ENCODE peak calls at places on chromosome 1, in four cellular contexts. One of them, this sample, is unnamed.

GRCh38 chr1:76891931-76892330 is 24.7 kb downstream of the ST6GALNAC5 start:
- DNase-seq in hepatocyte: no peak
- DNase-seq in ascending aorta: no peak
- DNase-seq in HT1080: no peak
- DNase-seq in this sample: no peak

GRCh38 chr1:24903955-24904730 is 25.9 kb downstream of the RUNX3 start:
- DNase-seq in HT1080: no peak
- DNase-seq in hepatocyte: no peak
- DNase-seq in ascending aorta: no peak
- DNase-seq in this sample: no peak

GRCh38 chr1:15616704-15617172 is 520 bp upstream of the DDI2 start:
- DNase-seq in ascending aorta: no peak
- DNase-seq in hepatocyte: peak
- DNase-seq in HT1080: no peak
- DNase-seq in this sample: no peak

GRCh38 chr1:219701453-219701852 is 88.5 kb upstream of the ZC3H11B start:
- DNase-seq in ascending aorta: no peak
- DNase-seq in HT1080: no peak
- DNase-seq in hepatocyte: no peak
- DNase-seq in this sample: no peak

GRCh38 chr1:101308935-101309333 is 72.1 kb downstream of the S1PR1 start:
- DNase-seq in HT1080: no peak
- DNase-seq in ascending aorta: no peak
- DNase-seq in hepatocyte: no peak
- DNase-seq in this sample: no peak

GRCh38 chr1:25657121-25657521 is 40.5 kb downstream of the MAN1C1 start:
- DNase-seq in HT1080: no peak
- DNase-seq in ascending aorta: no peak
- DNase-seq in hepatocyte: no peak
- DNase-seq in this sample: no peak

GRCh38 chr1:216600730-216601426 is 122.4 kb downstream of the ESRRG start:
- DNase-seq in HT1080: peak
- DNase-seq in ascending aorta: no peak
- DNase-seq in hepatocyte: peak
- DNase-seq in this sample: no peak

GRCh38 chr1:94621392-94621791 is 79.8 kb upstream of the F3 start:
- DNase-seq in hepatocyte: peak
- DNase-seq in ascending aorta: no peak
- DNase-seq in HT1080: peak
- DNase-seq in this sample: no peak

GRCh38 chr1:189658381-189658780 is 819.3 kb downstream of the BRINP3 start:
- DNase-seq in ascending aorta: no peak
- DNase-seq in hepatocyte: no peak
- DNase-seq in HT1080: peak
- DNase-seq in this sample: no peak

GRCh38 chr1:80217377-80217986 is 1211.0 kb upstream of the ADGRL4 start:
- DNase-seq in hepatocyte: peak
- DNase-seq in HT1080: peak
- DNase-seq in ascending aorta: no peak
- DNase-seq in this sample: no peak

GRCh38 chr1:44505210-44505993 is 100.3 kb downstream of the RNF220 start:
- DNase-seq in HT1080: no peak
- DNase-seq in hepatocyte: no peak
- DNase-seq in ascending aorta: no peak
- DNase-seq in this sample: no peak

GRCh38 chr1:22447581-22448215 is 4.0 kb upstream of the ZBTB40 start:
- DNase-seq in hepatocyte: no peak
- DNase-seq in ascending aorta: no peak
- DNase-seq in HT1080: peak
- DNase-seq in this sample: no peak

GRCh38 chr1:15847893-15848142 is 311 bp downstream of the SPEN start:
- DNase-seq in hepatocyte: no peak
- DNase-seq in ascending aorta: no peak
- DNase-seq in HT1080: no peak
- DNase-seq in this sample: no peak

GRCh38 chr1:54777011-54777410 is 12.7 kb upstream of the PARS2 start:
- DNase-seq in ascending aorta: no peak
- DNase-seq in HT1080: no peak
- DNase-seq in hepatocyte: no peak
- DNase-seq in this sample: no peak

GRCh38 chr1:14238472-14239059 is 359.9 kb upstream of the KAZN start:
- DNase-seq in ascending aorta: no peak
- DNase-seq in HT1080: no peak
- DNase-seq in hepatocyte: no peak
- DNase-seq in this sample: no peak

GRCh38 chr1:107138166-107138565 is 2.7 kb upstream of the NTNG1 start:
- DNase-seq in HT1080: peak
- DNase-seq in hepatocyte: no peak
- DNase-seq in ascending aorta: no peak
- DNase-seq in this sample: no peak

GRCh38 chr1:18681423-18681835 is 50.8 kb downstream of the PAX7 start:
- DNase-seq in hepatocyte: peak
- DNase-seq in ascending aorta: no peak
- DNase-seq in HT1080: peak
- DNase-seq in this sample: no peak

GRCh38 chr1:21060523-21060922 is 116.2 kb downstream of the EIF4G3 start:
- DNase-seq in HT1080: no peak
- DNase-seq in hepatocyte: no peak
- DNase-seq in ascending aorta: no peak
- DNase-seq in this sample: no peak

GRCh38 chr1:95427525-95427924 is 193.5 kb downstream of the RWDD3 start:
- DNase-seq in HT1080: no peak
- DNase-seq in hepatocyte: no peak
- DNase-seq in ascending aorta: no peak
- DNase-seq in this sample: no peak

GRCh38 chr1:242011879-242012674 is 13.2 kb upstream of the MAP1LC3C start:
- DNase-seq in ascending aorta: no peak
- DNase-seq in HT1080: peak
- DNase-seq in hepatocyte: no peak
- DNase-seq in this sample: no peak

GRCh38 chr1:55654750-55655149 is 439.6 kb upstream of the USP24 start:
- DNase-seq in hepatocyte: no peak
- DNase-seq in ascending aorta: no peak
- DNase-seq in HT1080: no peak
- DNase-seq in this sample: no peak

GRCh38 chr1:207002731-207003146 is 29.8 kb downstream of the C1orf116 start:
- DNase-seq in hepatocyte: no peak
- DNase-seq in HT1080: peak
- DNase-seq in ascending aorta: no peak
- DNase-seq in this sample: no peak

GRCh38 chr1:205678286-205679111 is 1.8 kb downstream of the SLC45A3 start:
- DNase-seq in HT1080: no peak
- DNase-seq in hepatocyte: peak
- DNase-seq in ascending aorta: no peak
- DNase-seq in this sample: no peak

GRCh38 chr1:176515310-176515709 is 52.3 kb downstream of the PAPPA2 start:
- DNase-seq in hepatocyte: peak
- DNase-seq in ascending aorta: no peak
- DNase-seq in HT1080: peak
- DNase-seq in this sample: no peak

GRCh38 chr1:228455715-228456114 is 31.5 kb upstream of the RNF187 start:
- DNase-seq in hepatocyte: no peak
- DNase-seq in HT1080: no peak
- DNase-seq in ascending aorta: no peak
- DNase-seq in this sample: no peak

GRCh38 chr1:204402391-204402790 is 9.2 kb downstream of the PPP1R15B start:
- DNase-seq in HT1080: no peak
- DNase-seq in hepatocyte: no peak
- DNase-seq in ascending aorta: no peak
- DNase-seq in this sample: no peak

GRCh38 chr1:204837440-204838084 is 33.1 kb upstream of the NFASC start:
- DNase-seq in ascending aorta: no peak
- DNase-seq in HT1080: peak
- DNase-seq in hepatocyte: peak
- DNase-seq in this sample: no peak

GRCh38 chr1:108708726-108709660 is 3.7 kb upstream of the FNDC7 start:
- DNase-seq in ascending aorta: no peak
- DNase-seq in HT1080: peak
- DNase-seq in hepatocyte: no peak
- DNase-seq in this sample: peak

GRCh38 chr1:149932474-149932873 is 4.2 kb downstream of the MTMR11 start:
- DNase-seq in hepatocyte: no peak
- DNase-seq in ascending aorta: no peak
- DNase-seq in HT1080: no peak
- DNase-seq in this sample: no peak

GRCh38 chr1:24957016-24957807 is 27.1 kb upstream of the RUNX3 start:
- DNase-seq in ascending aorta: no peak
- DNase-seq in HT1080: no peak
- DNase-seq in hepatocyte: no peak
- DNase-seq in this sample: no peak

GRCh38 chr1:162090378-162090777 is 20.9 kb downstream of the NOS1AP start:
- DNase-seq in hepatocyte: no peak
- DNase-seq in ascending aorta: no peak
- DNase-seq in HT1080: no peak
- DNase-seq in this sample: no peak

GRCh38 chr1:6384135-6384534 is 9.4 kb downstream of the ACOT7 start:
- DNase-seq in hepatocyte: no peak
- DNase-seq in ascending aorta: no peak
- DNase-seq in HT1080: no peak
- DNase-seq in this sample: no peak

GRCh38 chr1:182189535-182190066 is 128.1 kb upstream of the ZNF648 start:
- DNase-seq in hepatocyte: no peak
- DNase-seq in ascending aorta: no peak
- DNase-seq in HT1080: no peak
- DNase-seq in this sample: no peak

GRCh38 chr1:151989131-151989868 is 4.4 kb downstream of the S100A10 start:
- DNase-seq in ascending aorta: peak
- DNase-seq in hepatocyte: peak
- DNase-seq in HT1080: peak
- DNase-seq in this sample: peak

GRCh38 chr1:226662704-226663326 is 76.3 kb downstream of the ITPKB start:
- DNase-seq in HT1080: peak
- DNase-seq in ascending aorta: peak
- DNase-seq in hepatocyte: peak
- DNase-seq in this sample: peak

GRCh38 chr1:151831605-151832004 is at the start of gene RORC:
- DNase-seq in hepatocyte: no peak
- DNase-seq in HT1080: no peak
- DNase-seq in ascending aorta: no peak
- DNase-seq in this sample: no peak

This sample was measured in stimulated activated naive CD4-positive, alpha-beta T cell treated with Interleukin-2 at 50 U/mL for 16 hours.